ENCODE peak calls at places on chromosome 12, in five cellular contexts. Z, T, U, V and P are unnamed samples.
A peak's percentile ranks its signal among the peaks of the same experiment; 100 is the strongest.

GRCh38 chr12:98738002-98738401 is 92.9 kb downstream of the APAF1 start:
- DNase-seq in Z (no peak), T (no peak), U (no peak), V (no peak), P (no peak)

GRCh38 chr12:27754795-27755194 is 25.2 kb upstream of the KLHL42 start:
- DNase-seq in Z (no peak), T (no peak), U (peak; percentile 82), V (no peak), P (no peak)

GRCh38 chr12:94831081-94831747 is 172.3 kb downstream of the NDUFA12 start:
- DNase-seq in Z (no peak), T (no peak), U (no peak), V (no peak), P (peak; percentile 22)

GRCh38 chr12:70994217-70994788 is 73.8 kb upstream of the PTPRR start:
- DNase-seq in Z (no peak), T (no peak), U (no peak), V (peak; percentile 81), P (no peak)

GRCh38 chr12:65673732-65674131 is 150.6 kb upstream of the HMGA2 start:
- DNase-seq in Z (no peak), T (no peak), U (peak; percentile 27), V (peak; percentile 55), P (no peak)

GRCh38 chr12:101297661-101298060 is 17.8 kb downstream of the UTP20 start:
- DNase-seq in Z (no peak), T (no peak), U (no peak), V (no peak), P (no peak)

GRCh38 chr12:132275110-132275531 is 54.3 kb downstream of the GALNT9 start:
- DNase-seq in Z (peak; percentile 28), T (peak; percentile 61), U (peak; percentile 58), V (no peak), P (no peak)

GRCh38 chr12:52130695-52131094 is 51.2 kb downstream of the SMIM41 start:
- DNase-seq in Z (no peak), T (peak; percentile 38), U (no peak), V (no peak), P (no peak)

GRCh38 chr12:7042847-7043246 is 17.7 kb upstream of the C1S start:
- DNase-seq in Z (no peak), T (no peak), U (peak; percentile 78), V (peak; percentile 71), P (no peak)

GRCh38 chr12:65099182-65099581 is 21.9 kb downstream of the WIF1 start:
- DNase-seq in Z (no peak), T (no peak), U (no peak), V (no peak), P (no peak)

GRCh38 chr12:58814036-58814435 is 106.3 kb downstream of the LRIG3 start:
- DNase-seq in Z (no peak), T (no peak), U (no peak), V (no peak), P (no peak)

GRCh38 chr12:46439793-46440511 is 67.4 kb upstream of the SLC38A2 start:
- DNase-seq in Z (no peak), T (no peak), U (no peak), V (peak; percentile 75), P (no peak)

GRCh38 chr12:108299980-108300696 is 39.0 kb downstream of the CMKLR1 start:
- DNase-seq in Z (no peak), T (no peak), U (no peak), V (no peak), P (no peak)

GRCh38 chr12:32016680-32017482 is 57.7 kb downstream of the RESF1 start:
- DNase-seq in Z (no peak), T (no peak), U (no peak), V (no peak), P (no peak)

GRCh38 chr12:4069046-4070010 is 196.1 kb upstream of the PARP11 start:
- DNase-seq in Z (no peak), T (no peak), U (no peak), V (peak; percentile 22), P (no peak)

GRCh38 chr12:116916122-116916521 is 5.4 kb downstream of the FBXW8 start:
- DNase-seq in Z (no peak), T (no peak), U (peak; percentile 9), V (peak; percentile 92), P (no peak)

GRCh38 chr12:3313066-3313465 is 177.9 kb upstream of the PRMT8 start:
- DNase-seq in Z (no peak), T (peak; percentile 58), U (no peak), V (peak; percentile 68), P (no peak)

GRCh38 chr12:127284870-127285431 is 982.0 kb upstream of the TMEM132C start:
- DNase-seq in Z (no peak), T (no peak), U (no peak), V (peak; percentile 88), P (no peak)

GRCh38 chr12:12881495-12881894 is 9.9 kb upstream of the GPRC5A start:
- DNase-seq in Z (no peak), T (no peak), U (peak; percentile 60), V (peak; percentile 94), P (no peak)

GRCh38 chr12:65496617-65497016 is 218.1 kb downstream of the MSRB3 start:
- DNase-seq in Z (no peak), T (no peak), U (no peak), V (no peak), P (no peak)

GRCh38 chr12:99027491-99027890 is 382.4 kb downstream of the APAF1 start:
- DNase-seq in Z (no peak), T (no peak), U (peak; percentile 3), V (peak; percentile 83), P (no peak)

GRCh38 chr12:67942704-67943103 is 46.5 kb upstream of the IFNG-AS1 start:
- DNase-seq in Z (no peak), T (no peak), U (no peak), V (no peak), P (no peak)

GRCh38 chr12:76883151-76883550 is 4.3 kb upstream of the CSRP2 start:
- DNase-seq in Z (no peak), T (no peak), U (no peak), V (peak; percentile 64), P (no peak)

GRCh38 chr12:92796650-92797049 is 93.9 kb downstream of the PLEKHG7 start:
- DNase-seq in Z (no peak), T (no peak), U (no peak), V (peak; percentile 34), P (no peak)
- H3K36me3 ChIP-seq in Z (peaks cover 59% of the 10 kb centered on the region), T (peaks cover 63% of the 10 kb centered on the region), U (peaks cover 6% of the 10 kb centered on the region), V (no peaks in the 10 kb centered on the region), P (peaks cover 74% of the 10 kb centered on the region)

DNA sequence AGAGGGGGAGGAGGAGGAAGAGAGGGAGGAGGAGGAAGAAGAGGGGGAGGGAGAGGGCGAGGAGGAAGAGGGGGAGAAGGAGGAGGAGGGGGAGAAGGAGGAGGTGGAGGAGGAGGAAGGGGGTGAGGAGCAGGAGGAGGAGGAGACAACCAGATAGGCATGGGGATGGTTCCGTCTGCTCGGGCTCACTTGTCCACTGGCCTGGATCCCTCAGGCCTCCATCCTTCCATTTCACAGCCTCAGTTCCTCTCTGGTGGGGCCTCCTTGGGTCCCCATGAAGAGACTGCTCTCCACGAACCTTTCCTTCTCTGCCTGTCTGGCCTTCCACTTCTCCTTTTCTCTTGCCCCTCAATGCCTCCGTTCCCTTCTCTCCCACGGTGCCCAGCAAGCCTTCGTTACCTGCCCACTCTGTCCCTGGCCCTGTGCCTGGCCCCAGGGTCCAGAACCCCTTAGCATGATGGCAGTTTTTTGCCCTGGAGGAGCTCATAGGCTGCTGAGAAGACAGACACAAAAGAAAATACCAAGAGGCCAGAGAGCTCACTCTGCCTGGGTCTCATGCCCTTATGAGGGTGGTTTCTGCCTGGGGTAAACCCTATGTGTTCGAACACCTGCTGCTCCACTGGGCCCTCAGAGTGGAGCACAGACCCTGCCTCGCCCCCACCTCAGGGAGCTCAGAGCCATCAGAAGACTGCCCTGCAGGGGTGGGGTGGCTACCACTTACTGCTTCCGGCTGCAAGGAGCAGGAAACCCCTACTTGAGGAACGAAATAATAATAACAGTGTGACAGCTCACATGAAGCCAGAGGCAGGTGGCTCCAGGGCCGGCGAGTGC is 11.7 kb upstream of the CACNA2D4 start:
- DNase-seq in Z (peak; percentile 17), T (no peak), U (no peak), V (no peak), P (no peak)
- H3K27me3 ChIP-seq in Z (peaks cover 7% of the 10 kb centered on the region), T (peaks cover 48% of the 10 kb centered on the region), U (no peaks in the 10 kb centered on the region), V (no peaks in the 10 kb centered on the region), P (no peaks in the 10 kb centered on the region)

GRCh38 chr12:120048258-120048657 is 59.2 kb downstream of the BICDL1 start:
- DNase-seq in Z (no peak), T (no peak), U (no peak), V (no peak), P (no peak)

GRCh38 chr12:120039711-120040110 is 50.7 kb downstream of the BICDL1 start:
- DNase-seq in Z (no peak), T (no peak), U (no peak), V (no peak), P (no peak)

GRCh38 chr12:120041386-120042231 is 52.6 kb downstream of the BICDL1 start:
- DNase-seq in Z (no peak), T (no peak), U (no peak), V (no peak), P (no peak)

GRCh38 chr12:120047072-120047471 is 58.0 kb downstream of the BICDL1 start:
- DNase-seq in Z (no peak), T (no peak), U (no peak), V (no peak), P (no peak)

DNA sequence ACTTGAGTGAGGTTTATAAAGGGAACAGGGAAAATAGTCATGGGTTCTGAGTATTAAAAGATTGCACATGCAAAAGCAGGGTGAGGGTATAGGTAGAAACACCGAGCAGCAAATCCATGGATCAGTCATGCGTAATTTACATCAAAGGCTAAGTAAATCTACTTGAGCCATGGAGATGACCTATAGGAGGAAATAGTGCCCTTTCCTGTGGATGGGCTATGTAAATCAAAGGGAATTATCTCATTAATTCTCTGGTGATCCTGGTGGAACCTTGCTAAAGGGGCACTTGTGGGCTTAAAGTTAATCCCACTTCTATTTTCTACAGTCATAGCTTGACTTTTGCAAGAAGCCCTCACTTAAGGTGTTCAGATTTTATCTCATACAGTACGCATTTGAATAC is 54.4 kb downstream of the BICDL1 start:
- DNase-seq in Z (no peak), T (no peak), U (no peak), V (no peak), P (no peak)
- H3K36me3 ChIP-seq in Z (no peaks in the 10 kb centered on the region), T (no peaks in the 10 kb centered on the region), U (no peaks in the 10 kb centered on the region), V (no peaks in the 10 kb centered on the region), P (no peaks in the 10 kb centered on the region)

DNA sequence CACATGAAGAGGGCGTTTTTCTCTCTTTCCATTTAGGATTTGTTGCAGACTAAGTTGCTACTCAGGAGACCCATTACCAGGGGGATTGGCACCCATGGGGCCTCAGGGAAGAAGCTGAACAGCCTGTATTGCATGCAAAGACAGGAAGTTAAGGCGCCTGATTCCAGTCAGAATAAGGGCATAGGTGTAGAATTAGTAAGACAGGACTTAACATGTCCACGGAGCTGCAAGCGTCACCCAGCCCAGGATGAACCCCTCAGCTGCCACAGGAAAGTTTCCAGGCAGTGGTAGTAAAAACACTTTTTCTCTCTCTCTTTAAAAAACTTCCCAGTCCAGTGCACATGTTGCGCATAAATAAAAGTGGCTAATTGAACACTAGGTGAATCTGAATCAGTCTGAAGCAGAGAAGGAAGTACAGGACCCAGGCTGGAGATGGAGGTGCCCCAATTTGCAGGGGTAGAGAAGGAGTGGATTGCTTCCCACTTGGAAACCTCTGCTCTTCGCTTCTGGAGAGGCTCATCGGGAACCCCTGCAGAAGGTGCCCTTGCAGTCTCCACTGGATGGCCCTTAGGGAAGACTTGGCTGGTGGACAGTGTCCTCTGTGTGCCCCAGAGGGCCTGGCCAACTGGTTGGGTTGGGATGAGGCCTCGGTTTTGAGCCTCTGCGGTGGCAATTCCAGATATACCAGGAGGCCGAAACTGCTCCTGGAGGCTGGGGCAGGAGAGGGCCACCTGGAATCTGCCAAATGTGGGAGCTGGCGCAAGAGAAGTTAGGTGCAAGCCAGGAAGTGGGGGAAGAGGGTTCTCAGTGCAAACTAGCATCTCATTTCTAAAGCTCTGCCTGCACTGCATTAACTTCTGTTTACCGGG is 10.7 kb upstream of the TBX3 start:
- DNase-seq in Z (no peak), T (no peak), U (no peak), V (peak; percentile 24), P (no peak)
- H3K27me3 ChIP-seq in Z (peaks cover 100% of the 10 kb centered on the region), T (peaks cover 100% of the 10 kb centered on the region), U (peaks cover 52% of the 10 kb centered on the region), V (peaks cover 40% of the 10 kb centered on the region), P (peaks cover 21% of the 10 kb centered on the region)